ENCODE peak calls at places on chromosomes 5 and 9, in six cellular contexts. I is neuronal stem cell; X is left ventricle myocardium inferior; B is right atrium auricular region; G is CD8-positive, alpha-beta T cell; F is mesenchymal stem cell. L is an unnamed sample.

GRCh38 chr9:97759611-97760288 is 62.6 kb upstream of the XPA start:
- DNase-seq in G (no peak), X (no peak), I (no peak), B (no peak), F (no peak), L (no peak)

GRCh38 chr9:37836386-37836785 is 35.8 kb downstream of the DCAF10 start:
- DNase-seq in I (no peak), X (no peak), G (no peak), F (no peak), B (no peak), L (no peak)

GRCh38 chr9:13292782-13293181 is 13.3 kb upstream of the MPDZ start:
- DNase-seq in F (no peak), B (no peak), X (no peak), I (no peak), G (no peak), L (no peak)

GRCh38 chr5:4720831-4721230 is 419.3 kb upstream of the ADAMTS16 start:
- DNase-seq in B (no peak), X (no peak), I (no peak), G (no peak), F (no peak), L (no peak)

GRCh38 chr9:70262948-70263347 is 4.2 kb downstream of the SMC5 start:
- DNase-seq in G (no peak), I (no peak), B (no peak), F (no peak), X (no peak), L (no peak)

GRCh38 chr9:504921-505821 is 290.5 kb downstream of the DOCK8 start:
- DNase-seq in B (peak; percentile 64), G (no peak), I (peak; percentile 14), F (no peak), X (peak; percentile 29), L (no peak)

GRCh38 chr5:98767563-98767962 is 5.9 kb upstream of the RGMB start:
- DNase-seq in X (no peak), B (no peak), F (no peak), G (no peak), I (peak; percentile 45), L (peak; percentile 63)

GRCh38 chr5:5421149-5421960 is 1.1 kb upstream of the ICE1 start:
- DNase-seq in G (no peak), F (no peak), X (no peak), B (no peak), I (peak; percentile 12), L (no peak)

GRCh38 chr9:6488395-6488794 is 75.4 kb downstream of the UHRF2 start:
- DNase-seq in I (no peak), X (no peak), B (no peak), G (no peak), F (no peak), L (peak; percentile 17)

GRCh38 chr9:95750725-95751644 is 124.5 kb upstream of the ERCC6L2 start:
- DNase-seq in B (no peak), I (no peak), G (no peak), X (no peak), F (no peak), L (no peak)

GRCh38 chr5:42337607-42338006 is 85.6 kb upstream of the GHR start:
- DNase-seq in B (no peak), I (no peak), F (no peak), X (no peak), G (no peak), L (no peak)

GRCh38 chr5:175328176-175328575 is 115.8 kb downstream of the DRD1 start:
- DNase-seq in F (no peak), B (no peak), G (no peak), I (no peak), X (no peak), L (no peak)

GRCh38 chr9:138053996-138054752 is 176.6 kb downstream of the CACNA1B start:
- DNase-seq in B (no peak), G (no peak), F (no peak), I (no peak), X (no peak), L (no peak)

GRCh38 chr5:132422720-132423442 is 53.4 kb downstream of the SLC22A5 start:
- DNase-seq in G (no peak), I (no peak), X (peak; percentile 65), F (peak; percentile 93), B (peak; percentile 62), L (peak; percentile 59)

GRCh38 chr9:23638011-23638410 is 188.0 kb downstream of the ELAVL2 start:
- DNase-seq in X (no peak), G (no peak), B (no peak), I (no peak), F (no peak), L (no peak)

GRCh38 chr5:53601570-53601969 is 41.1 kb downstream of the NDUFS4 start:
- DNase-seq in B (no peak), X (no peak), F (no peak), G (no peak), I (no peak), L (no peak)

GRCh38 chr9:117188394-117188793 is 226.5 kb downstream of the ASTN2 start:
- DNase-seq in G (no peak), I (no peak), F (no peak), B (no peak), X (no peak), L (no peak)

GRCh38 chr5:177491429-177491945 is 5.9 kb downstream of the PDLIM7 start:
- DNase-seq in F (peak; percentile 68), B (no peak), G (no peak), I (peak; percentile 79), X (no peak), L (no peak)

GRCh38 chr5:55226934-55227737 is at the start of gene MCIDAS:
- DNase-seq in G (no peak), I (peak; percentile 70), F (peak; percentile 33), B (no peak), X (peak; percentile 20), L (peak; percentile 92)

GRCh38 chr5:68251386-68251785 is 35.8 kb downstream of the PIK3R1 start:
- DNase-seq in F (peak; percentile 45), G (no peak), B (no peak), I (no peak), X (peak; percentile 27), L (no peak)

DNA sequence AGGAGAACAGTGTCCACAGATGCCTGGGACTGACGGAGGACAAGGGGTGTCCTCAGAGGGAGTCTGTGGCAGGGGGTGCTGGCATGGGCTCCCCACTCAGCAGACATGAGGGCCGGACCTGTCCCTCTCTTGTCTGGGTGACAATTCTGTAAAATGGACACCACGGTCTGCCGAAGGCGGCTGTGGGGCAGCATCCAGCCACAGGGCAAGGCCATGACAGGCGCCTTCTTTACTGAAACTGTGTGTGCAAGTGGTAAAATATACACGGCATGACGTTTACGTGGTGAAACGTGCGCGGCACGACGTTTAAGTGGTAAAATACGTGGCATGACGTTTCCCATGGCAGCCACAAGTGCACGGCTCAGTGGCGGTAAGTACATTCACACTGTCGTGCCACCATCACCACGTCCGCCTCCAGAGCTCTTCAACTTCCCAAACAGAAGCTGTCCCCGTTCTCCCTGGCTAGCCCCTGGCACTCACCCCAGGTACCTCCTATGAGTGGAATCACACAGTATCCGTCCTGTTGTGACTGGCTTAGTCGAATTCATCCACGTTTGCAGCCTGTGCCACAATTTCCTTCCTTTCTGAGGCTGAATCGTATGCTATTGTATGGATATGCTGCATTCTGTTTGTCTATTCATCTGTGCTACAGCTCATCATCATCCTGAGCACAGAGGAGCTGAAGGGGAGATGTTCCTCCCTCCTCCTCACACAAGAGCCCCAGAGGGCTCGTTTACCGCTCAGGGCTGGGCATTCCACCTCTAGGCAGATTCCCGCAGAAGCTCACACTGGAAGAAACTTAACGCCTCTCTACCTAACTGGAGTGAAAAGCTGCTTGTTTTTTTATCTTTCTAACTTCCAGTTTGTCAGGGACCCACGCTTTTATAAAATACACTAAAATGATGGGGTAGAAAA is 52.5 kb downstream of the COL23A1 start:
- DNase-seq in G (no peak), X (no peak), B (no peak), F (no peak), I (no peak), L (no peak)
- H3K9me3 ChIP-seq in G (no peaks in the 10 kb centered on the region), X (no peaks in the 10 kb centered on the region), B (no peaks in the 10 kb centered on the region), F (no peaks in the 10 kb centered on the region), I (no peaks in the 10 kb centered on the region), L (no peaks in the 10 kb centered on the region)

GRCh38 chr9:93340091-93340490 is 111.4 kb upstream of the FAM120A start:
- DNase-seq in X (no peak), I (no peak), F (no peak), G (no peak), B (no peak), L (no peak)

GRCh38 chr9:93332317-93332716 is 119.2 kb upstream of the FAM120A start:
- DNase-seq in G (no peak), X (no peak), I (no peak), F (no peak), B (no peak), L (no peak)

DNA sequence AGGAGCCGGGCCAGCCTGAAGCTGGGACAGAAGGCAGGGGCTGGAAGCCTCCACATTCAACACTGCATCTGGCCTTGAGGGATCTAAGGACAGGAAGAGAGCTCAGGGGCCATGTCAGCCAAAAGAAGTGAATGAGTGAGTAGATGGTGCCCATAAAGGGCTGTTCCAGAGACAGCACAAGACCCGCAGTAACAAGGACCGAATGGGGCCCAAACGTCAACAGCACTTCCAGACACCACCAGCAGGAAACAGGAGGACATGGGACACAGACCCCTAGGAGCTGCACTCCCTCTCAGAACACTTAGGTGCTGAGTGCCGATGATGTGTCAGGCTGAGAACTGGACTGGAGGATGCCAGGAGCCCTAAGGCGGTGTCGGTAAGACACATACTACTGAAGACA is 114.8 kb upstream of the FAM120A start:
- DNase-seq in G (no peak), I (no peak), X (no peak), F (no peak), B (no peak), L (no peak)
- H3K9me3 ChIP-seq in G (no peaks in the 10 kb centered on the region), I (peaks cover 10% of the 10 kb centered on the region), X (peaks cover 13% of the 10 kb centered on the region), F (peaks cover 8% of the 10 kb centered on the region), B (no peaks in the 10 kb centered on the region), L (peaks cover 16% of the 10 kb centered on the region)

GRCh38 chr5:2917524-2917923 is 166.0 kb upstream of the IRX2 start:
- DNase-seq in F (no peak), X (no peak), B (peak; percentile 28), I (no peak), G (no peak), L (no peak)
- H3K9me3 ChIP-seq in F (peaks cover 12% of the 10 kb centered on the region), X (peaks cover 31% of the 10 kb centered on the region), B (no peaks in the 10 kb centered on the region), I (no peaks in the 10 kb centered on the region), G (no peaks in the 10 kb centered on the region), L (peaks cover 2% of the 10 kb centered on the region)

GRCh38 chr5:166286832-166287231 is 2004.6 kb upstream of the WWC1 start:
- DNase-seq in I (no peak), G (no peak), B (no peak), X (no peak), F (no peak), L (no peak)
- H3K9me3 ChIP-seq in I (peaks cover 2% of the 10 kb centered on the region), G (no peaks in the 10 kb centered on the region), B (no peaks in the 10 kb centered on the region), X (peaks cover 10% of the 10 kb centered on the region), F (peaks cover 24% of the 10 kb centered on the region), L (no peaks in the 10 kb centered on the region)

GRCh38 chr5:81696418-81697397 is 54.2 kb downstream of the SSBP2 start:
- DNase-seq in B (no peak), X (no peak), I (no peak), G (no peak), F (no peak), L (no peak)
- H3K9me3 ChIP-seq in B (no peaks in the 10 kb centered on the region), X (peaks cover 35% of the 10 kb centered on the region), I (no peaks in the 10 kb centered on the region), G (no peaks in the 10 kb centered on the region), F (peaks cover 13% of the 10 kb centered on the region), L (no peaks in the 10 kb centered on the region)

L was measured in HAP-1.